ENCODE peak calls at places on chromosomes 1 and 21, in six cellular contexts. H is stimulated activated CD4-positive, alpha-beta T cell treated with anti-CD3 and anti-CD28 coated beads, Interleukin-15, amount 100 ng/mL, for 24 hours; I is RCC 7860; C is esophagus squamous epithelium; W is T-helper 1 cell; N is HT-29. O is an unnamed sample.
A peak's percentile ranks its signal among the peaks of the same experiment; 100 is the strongest.

GRCh38 chr1:59043796-59044195 is 253.1 kb upstream of the FGGY start:
- DNase-seq in W (no peak), H (no peak), N (peak; percentile 56), C (no peak), I (peak; percentile 90), O (no peak)

GRCh38 chr1:231216515-231216914 is 24.5 kb upstream of the GNPAT start:
- DNase-seq in N (peak; percentile 73), I (no peak), C (no peak), H (no peak), W (no peak), O (no peak)

GRCh38 chr1:48677306-48678287 is 99.1 kb downstream of the BEND5 start:
- DNase-seq in C (no peak), N (peak; percentile 69), I (peak; percentile 46), W (peak; percentile 23), H (peak; percentile 67), O (peak; percentile 10)

GRCh38 chr1:11714831-11715574 is 20.9 kb upstream of the AGTRAP start:
- DNase-seq in I (no peak), C (no peak), N (no peak), H (no peak), W (no peak), O (no peak)

GRCh38 chr21:17925000-17925610 is 105.9 kb upstream of the C21orf91 start:
- DNase-seq in C (no peak), W (peak; percentile 56), I (peak; percentile 52), N (peak; percentile 70), H (peak; percentile 63), O (peak; percentile 61)

GRCh38 chr1:156196445-156196844 is 2.5 kb downstream of the SLC25A44 start:
- DNase-seq in C (no peak), H (no peak), I (no peak), W (no peak), N (no peak), O (no peak)

GRCh38 chr1:147579532-147580199 is 38.4 kb downstream of the BCL9 start:
- DNase-seq in C (no peak), W (peak; percentile 24), N (peak; percentile 49), H (no peak), I (peak; percentile 91), O (no peak)

GRCh38 chr1:230792691-230793462 is 45.7 kb downstream of the CAPN9 start:
- DNase-seq in H (no peak), N (peak; percentile 9), C (no peak), I (no peak), W (no peak), O (no peak)

GRCh38 chr21:45347712-45348477 is 57.1 kb upstream of the COL18A1 start:
- DNase-seq in H (no peak), I (no peak), N (no peak), W (no peak), C (no peak), O (no peak)

GRCh38 chr1:39301606-39302005 is 97.1 kb downstream of the MACF1 start:
- DNase-seq in I (no peak), H (no peak), C (no peak), W (no peak), N (no peak), O (no peak)

GRCh38 chr21:33791058-33791457 is 124.5 kb downstream of the ATP5PO start:
- DNase-seq in N (no peak), H (no peak), I (no peak), C (no peak), W (no peak), O (no peak)

GRCh38 chr1:32221980-32222751 is at the start of the genes EIF3I and TMEM234:
- DNase-seq in C (peak; percentile 64), I (peak; percentile 86), H (peak; percentile 94), N (peak; percentile 93), W (peak; percentile 91), O (peak; percentile 89)

O was measured in CD8-positive, alpha-beta memory T cell.